ENCODE peak calls at places on chromosomes 7 and 10, in four cellular contexts. One of them, this sample, is unnamed.

GRCh38 chr10:130660266-130660665 is 524.1 kb downstream of the GLRX3 start:
- DNase-seq in body of pancreas: no peak
- DNase-seq in stomach: no peak
- DNase-seq in breast epithelium: no peak
- DNase-seq in this sample: no peak

GRCh38 chr7:139777304-139777890 is 401 bp downstream of the HIPK2 start:
- DNase-seq in body of pancreas: peak; percentile 58
- DNase-seq in breast epithelium: no peak
- DNase-seq in stomach: peak; percentile 53
- DNase-seq in this sample: peak; percentile 24

GRCh38 chr10:53716156-53716555 is 943.6 kb upstream of the MBL2 start:
- DNase-seq in stomach: no peak
- DNase-seq in breast epithelium: no peak
- DNase-seq in body of pancreas: no peak
- DNase-seq in this sample: no peak

GRCh38 chr7:1700086-1700485 is 30.0 kb downstream of the ELFN1 start:
- DNase-seq in body of pancreas: no peak
- DNase-seq in breast epithelium: no peak
- DNase-seq in stomach: no peak
- DNase-seq in this sample: no peak

GRCh38 chr7:105734233-105734632 is 142.2 kb downstream of the ATXN7L1 start:
- DNase-seq in stomach: no peak
- DNase-seq in breast epithelium: no peak
- DNase-seq in body of pancreas: peak; percentile 13
- DNase-seq in this sample: no peak

GRCh38 chr10:126500866-126501265 is 112.6 kb upstream of the ADAM12 start:
- DNase-seq in stomach: no peak
- DNase-seq in body of pancreas: no peak
- DNase-seq in breast epithelium: no peak
- DNase-seq in this sample: no peak

GRCh38 chr7:142357953-142358520 is 100.2 kb upstream of the PRSS58 start:
- DNase-seq in stomach: no peak
- DNase-seq in body of pancreas: peak; percentile 20
- DNase-seq in breast epithelium: no peak
- DNase-seq in this sample: no peak

GRCh38 chr7:100855515-100855914 is 3.0 kb downstream of the SLC12A9 start:
- DNase-seq in body of pancreas: no peak
- DNase-seq in breast epithelium: no peak
- DNase-seq in stomach: no peak
- DNase-seq in this sample: no peak

GRCh38 chr10:77965294-77965693 is 38.7 kb upstream of the DLG5 start:
- DNase-seq in breast epithelium: no peak
- DNase-seq in stomach: no peak
- DNase-seq in body of pancreas: no peak
- DNase-seq in this sample: no peak

GRCh38 chr7:98341106-98341505 is 59.6 kb downstream of the BRI3 start:
- DNase-seq in stomach: no peak
- DNase-seq in body of pancreas: no peak
- DNase-seq in breast epithelium: no peak
- DNase-seq in this sample: no peak

GRCh38 chr7:156777364-156778069 is 115.5 kb downstream of the LMBR1 start:
- DNase-seq in stomach: no peak
- DNase-seq in body of pancreas: no peak
- DNase-seq in breast epithelium: no peak
- DNase-seq in this sample: no peak

GRCh38 chr10:32199724-32200394 is 143.6 kb upstream of the KIF5B start:
- DNase-seq in body of pancreas: peak; percentile 52
- DNase-seq in breast epithelium: no peak
- DNase-seq in stomach: no peak
- DNase-seq in this sample: no peak

GRCh38 chr7:131251371-131251770 is 76.3 kb upstream of the MKLN1 start:
- DNase-seq in breast epithelium: no peak
- DNase-seq in stomach: no peak
- DNase-seq in body of pancreas: no peak
- DNase-seq in this sample: no peak

GRCh38 chr7:131252976-131253375 is 74.7 kb upstream of the MKLN1 start:
- DNase-seq in stomach: no peak
- DNase-seq in body of pancreas: no peak
- DNase-seq in breast epithelium: no peak
- DNase-seq in this sample: no peak

GRCh38 chr7:131249483-131249882 is 78.2 kb upstream of the MKLN1 start:
- DNase-seq in breast epithelium: no peak
- DNase-seq in body of pancreas: no peak
- DNase-seq in stomach: no peak
- DNase-seq in this sample: no peak

GRCh38 chr7:131250331-131250730 is 77.3 kb upstream of the MKLN1 start:
- DNase-seq in breast epithelium: no peak
- DNase-seq in stomach: no peak
- DNase-seq in body of pancreas: no peak
- DNase-seq in this sample: no peak

GRCh38 chr7:131249003-131249402 is 78.7 kb upstream of the MKLN1 start:
- DNase-seq in stomach: no peak
- DNase-seq in breast epithelium: no peak
- DNase-seq in body of pancreas: peak; percentile 20
- DNase-seq in this sample: no peak
- TF ChIP-seq POLR2A in stomach: no peak
- TF ChIP-seq POLR2A in breast epithelium: no peak
- TF ChIP-seq POLR2A in body of pancreas: no peak
- TF ChIP-seq POLR2A in this sample: no peak

DNA sequence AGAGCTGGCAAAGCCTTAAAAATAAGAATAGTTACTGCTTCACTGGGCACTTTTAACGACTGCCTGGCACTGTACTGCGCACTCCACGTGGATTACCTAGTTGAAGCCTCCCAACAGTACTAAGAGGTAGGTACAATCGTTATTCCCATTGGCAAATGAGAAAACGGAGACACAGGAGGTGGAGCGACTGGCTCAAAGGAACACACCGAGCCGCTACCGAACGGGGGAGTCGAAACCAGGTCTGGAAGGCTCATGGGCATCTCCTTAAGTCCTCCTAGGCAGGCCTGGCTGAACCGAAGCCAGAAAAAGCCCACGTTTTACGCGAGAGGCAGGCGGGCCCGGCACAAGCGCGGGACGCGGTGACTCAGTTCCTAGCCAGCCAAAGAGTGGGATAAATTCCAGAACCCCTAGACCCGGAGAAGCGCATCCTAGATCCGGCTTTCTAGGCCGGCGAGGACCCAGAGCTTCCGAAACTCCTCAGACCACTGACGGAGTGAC is 499 bp downstream of the PDAP1 start:
- DNase-seq in body of pancreas: peak; percentile 59
- DNase-seq in breast epithelium: no peak
- DNase-seq in stomach: peak; percentile 40
- DNase-seq in this sample: no peak
- H3K36me3 ChIP-seq in body of pancreas: peaks cover 20% of the 10 kb centered on the region
- H3K36me3 ChIP-seq in breast epithelium: no peaks in the 10 kb centered on the region
- H3K36me3 ChIP-seq in stomach: peaks cover 49% of the 10 kb centered on the region
- H3K36me3 ChIP-seq in this sample: peaks cover 14% of the 10 kb centered on the region

DNA sequence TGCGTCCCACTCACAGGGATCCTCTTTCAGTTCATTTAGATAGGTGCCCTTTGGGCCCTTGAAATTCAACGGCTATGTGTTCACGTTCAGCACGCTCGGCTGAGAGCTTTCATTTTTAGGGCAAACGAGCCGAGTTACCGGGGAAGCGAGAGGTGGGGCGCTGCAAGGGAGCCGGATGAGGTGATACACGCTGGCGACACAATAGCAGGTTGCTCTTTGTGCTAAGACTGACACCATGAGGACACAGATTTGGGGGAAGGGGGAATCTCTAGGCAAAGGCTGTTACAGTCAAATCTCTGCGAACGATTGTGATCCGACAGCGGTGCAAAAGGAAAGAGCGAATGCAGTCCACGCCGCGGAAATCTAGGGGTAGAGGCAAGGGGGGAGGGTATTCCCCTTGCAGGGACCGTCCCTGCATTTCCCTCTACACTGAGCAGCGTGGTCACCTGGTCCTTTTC is 660 bp downstream of the KLLN start:
- DNase-seq in body of pancreas: no peak
- DNase-seq in breast epithelium: no peak
- DNase-seq in stomach: peak; percentile 31
- DNase-seq in this sample: no peak
- TF ChIP-seq POLR2A in body of pancreas: no peak
- TF ChIP-seq POLR2A in breast epithelium: no peak
- TF ChIP-seq POLR2A in stomach: no peak
- TF ChIP-seq POLR2A in this sample: no peak

GRCh38 chr7:44766416-44766801 is 17.8 kb downstream of the ZMIZ2 start:
- DNase-seq in stomach: no peak
- DNase-seq in body of pancreas: no peak
- DNase-seq in breast epithelium: no peak
- DNase-seq in this sample: no peak
- H3K36me3 ChIP-seq in stomach: peaks cover 66% of the 10 kb centered on the region
- H3K36me3 ChIP-seq in body of pancreas: peaks cover 20% of the 10 kb centered on the region
- H3K36me3 ChIP-seq in breast epithelium: peaks cover 4% of the 10 kb centered on the region
- H3K36me3 ChIP-seq in this sample: peaks cover 23% of the 10 kb centered on the region

GRCh38 chr10:44068716-44069482 is 316.0 kb downstream of the CXCL12 start:
- DNase-seq in body of pancreas: no peak
- DNase-seq in breast epithelium: no peak
- DNase-seq in stomach: no peak
- DNase-seq in this sample: no peak

GRCh38 chr10:44071479-44071878 is 313.4 kb downstream of the CXCL12 start:
- DNase-seq in stomach: no peak
- DNase-seq in breast epithelium: no peak
- DNase-seq in body of pancreas: no peak
- DNase-seq in this sample: no peak

GRCh38 chr10:44069573-44069972 is 315.3 kb downstream of the CXCL12 start:
- DNase-seq in body of pancreas: no peak
- DNase-seq in breast epithelium: no peak
- DNase-seq in stomach: no peak
- DNase-seq in this sample: no peak

GRCh38 chr10:44067432-44067831 is 317.5 kb downstream of the CXCL12 start:
- DNase-seq in breast epithelium: no peak
- DNase-seq in body of pancreas: no peak
- DNase-seq in stomach: no peak
- DNase-seq in this sample: no peak

GRCh38 chr10:44070282-44070681 is 314.6 kb downstream of the CXCL12 start:
- DNase-seq in breast epithelium: no peak
- DNase-seq in stomach: no peak
- DNase-seq in body of pancreas: peak; percentile 62
- DNase-seq in this sample: no peak
- TF ChIP-seq POLR2A in breast epithelium: no peak
- TF ChIP-seq POLR2A in stomach: no peak
- TF ChIP-seq POLR2A in body of pancreas: no peak
- TF ChIP-seq POLR2A in this sample: no peak

This sample was measured in prostate gland.